ENCODE peak calls at places on chromosomes 6 and 20, in nine cellular contexts. G is endodermal cell, Q is WTC11, S is astrocyte of the spinal cord, F is neuronal stem cell, J is uterus, A is fibroblast of pulmonary artery, T is cardiac muscle cell, D is RPMI7951. Z is an unnamed sample.
A peak's percentile ranks its signal among the peaks of the same experiment; 100 is the strongest.

GRCh38 chr6:8879334-8879733 is 444.0 kb upstream of the SLC35B3 start:
- DNase-seq in J (no peak), T (no peak), D (no peak), S (no peak), Q (no peak), A (no peak), G (no peak), F (no peak), Z (no peak)

GRCh38 chr6:37784585-37784967 is 35.0 kb upstream of the ZFAND3 start:
- DNase-seq in J (no peak), F (no peak), T (no peak), S (no peak), D (peak; percentile 27), Q (no peak), G (peak; percentile 69), A (no peak), Z (no peak)

GRCh38 chr6:168249746-168250145 is 69.8 kb downstream of the DACT2 start:
- DNase-seq in F (no peak), Q (no peak), T (no peak), A (no peak), D (no peak), J (no peak), S (no peak), G (no peak), Z (no peak)

GRCh38 chr6:83536647-83537589 is 24.6 kb downstream of the PRSS35 start:
- DNase-seq in J (no peak), D (no peak), Q (no peak), F (no peak), G (no peak), S (no peak), A (no peak), T (no peak), Z (no peak)

GRCh38 chr6:42338573-42339218 is 113.0 kb downstream of the TRERF1 start:
- DNase-seq in A (peak; percentile 97), J (no peak), T (no peak), S (peak; percentile 98), Q (no peak), F (no peak), D (peak; percentile 99), G (peak; percentile 21), Z (peak; percentile 96)

GRCh38 chr6:43334466-43335095 is 26.0 kb upstream of the CRIP3 start:
- DNase-seq in A (peak; percentile 72), S (peak; percentile 64), Q (no peak), J (no peak), D (peak; percentile 57), F (peak; percentile 38), T (peak; percentile 77), G (peak; percentile 52), Z (peak; percentile 43)

GRCh38 chr6:164927288-164928040 is 381.9 kb downstream of the C6orf118 start:
- DNase-seq in S (peak; percentile 72), F (peak; percentile 71), A (peak; percentile 65), D (peak; percentile 47), J (no peak), G (peak; percentile 91), Q (peak; percentile 80), T (peak; percentile 77), Z (peak; percentile 52)

GRCh38 chr20:1119128-1119505 is 715 bp downstream of the PSMF1 start:
- DNase-seq in T (no peak), D (no peak), F (no peak), S (no peak), G (no peak), J (no peak), A (no peak), Q (no peak), Z (no peak)

GRCh38 chr6:137188855-137189254 is 15.4 kb upstream of the IL22RA2 start:
- DNase-seq in S (peak; percentile 36), Q (no peak), J (no peak), G (no peak), A (no peak), D (peak; percentile 33), F (peak; percentile 27), T (peak; percentile 7), Z (no peak)

GRCh38 chr20:46089076-46089337 is 755 bp downstream of the NCOA5 start:
- DNase-seq in D (peak; percentile 37), F (no peak), S (no peak), G (no peak), T (peak; percentile 74), J (no peak), Q (no peak), A (no peak), Z (no peak)

GRCh38 chr6:140058846-140059245 is 684.4 kb upstream of the CITED2 start:
- DNase-seq in T (no peak), S (no peak), A (no peak), D (no peak), F (no peak), Q (no peak), G (no peak), J (no peak), Z (no peak)

GRCh38 chr20:49399329-49399728 is 83.1 kb downstream of the KCNB1 start:
- DNase-seq in A (peak; percentile 61), S (no peak), T (no peak), D (no peak), G (no peak), F (no peak), J (peak; percentile 79), Q (no peak), Z (no peak)

GRCh38 chr6:90197854-90198496 is 98.7 kb downstream of the BACH2 start:
- DNase-seq in J (peak; percentile 43), F (no peak), S (peak; percentile 53), T (no peak), G (no peak), D (peak; percentile 94), Q (no peak), A (peak; percentile 56), Z (no peak)

GRCh38 chr20:1820137-1821074 is 74.8 kb upstream of the SIRPA start:
- DNase-seq in J (no peak), F (no peak), S (peak; percentile 75), Q (no peak), D (peak; percentile 70), T (no peak), G (no peak), A (peak; percentile 54), Z (peak; percentile 54)

GRCh38 chr6:31171931-31172882 is 1.7 kb upstream of the POU5F1 start:
- DNase-seq in A (no peak), J (no peak), D (no peak), T (no peak), F (no peak), G (peak; percentile 96), Q (peak; percentile 90), S (no peak), Z (no peak)

GRCh38 chr20:3162080-3162611 is 2.5 kb upstream of the FASTKD5 start:
- DNase-seq in J (no peak), A (no peak), F (no peak), Q (no peak), G (peak; percentile 49), T (no peak), S (no peak), D (no peak), Z (no peak)

GRCh38 chr20:50518270-50518721 is 8.1 kb downstream of the PTPN1 start:
- DNase-seq in J (no peak), G (no peak), D (peak; percentile 69), F (no peak), S (peak; percentile 71), A (peak; percentile 47), T (no peak), Q (no peak), Z (no peak)

GRCh38 chr20:32278199-32278643 is 770 bp downstream of the KIF3B start:
- DNase-seq in G (no peak), A (peak; percentile 19), F (no peak), J (no peak), D (peak; percentile 15), T (no peak), Q (no peak), S (no peak), Z (peak; percentile 3)

GRCh38 chr20:21507275-21508229 is 6.3 kb downstream of the NKX2-2 start:
- DNase-seq in G (no peak), F (no peak), T (no peak), S (no peak), A (no peak), D (no peak), J (no peak), Q (no peak), Z (no peak)

GRCh38 chr20:13995841-13996240 is 525 bp downstream of the MACROD2 start:
- DNase-seq in J (peak; percentile 17), F (no peak), D (no peak), Q (peak; percentile 56), S (peak; percentile 3), A (no peak), T (peak; percentile 57), G (peak; percentile 79), Z (no peak)

GRCh38 chr6:111573892-111574800 is 31.5 kb downstream of the TRAF3IP2 start:
- DNase-seq in A (peak; percentile 93), T (no peak), Q (no peak), G (no peak), J (peak; percentile 52), D (peak; percentile 87), F (no peak), S (peak; percentile 94), Z (peak; percentile 80)

GRCh38 chr6:45783716-45784115 is 231.9 kb downstream of the CLIC5 start:
- DNase-seq in Q (no peak), D (no peak), G (no peak), S (no peak), A (no peak), J (no peak), T (no peak), F (no peak), Z (no peak)